ENCODE peak calls at places on chromosomes 3 and 15, in five cellular contexts. A is upper lobe of right lung, T is H9, C is tibial nerve, H is uterus. K is an unnamed sample. For H3K4me1, the result is how much of the 10 kb centered on the place peaks cover.

GRCh38 chr3:195126073-195126605 is 144.8 kb downstream of the XXYLT1 start:
- DNase-seq in A (no peak), T (no peak), C (no peak), H (no peak), K (no peak)

GRCh38 chr3:158804441-158804840 is 2.6 kb downstream of the MFSD1 start:
- DNase-seq in A (no peak), T (no peak), C (no peak), H (no peak), K (no peak)

GRCh38 chr3:172595648-172596393 is 72.6 kb upstream of the TNFSF10 start:
- DNase-seq in A (no peak), T (no peak), C (no peak), H (no peak), K (no peak)

GRCh38 chr3:164465172-164465571 is 613.1 kb downstream of the SI start:
- DNase-seq in A (no peak), T (no peak), C (no peak), H (no peak), K (no peak)

GRCh38 chr15:40776537-40777141 is 6.9 kb downstream of the C15orf62 start:
- DNase-seq in A (peak), T (no peak), C (peak), H (no peak), K (no peak)

GRCh38 chr3:62097121-62097520 is 276.2 kb downstream of the FEZF2 start:
- DNase-seq in A (no peak), T (no peak), C (no peak), H (peak), K (no peak)

GRCh38 chr15:59371458-59372351 is 966 bp downstream of the MYO1E start:
- DNase-seq in A (peak), T (no peak), C (no peak), H (peak), K (peak)

GRCh38 chr3:115975353-115975752 is 352.0 kb downstream of the GAP43 start:
- DNase-seq in A (no peak), T (no peak), C (no peak), H (no peak), K (no peak)

GRCh38 chr15:101138913-101139880 is 112.7 kb downstream of the CHSY1 start:
- DNase-seq in A (no peak), T (no peak), C (no peak), H (no peak), K (no peak)

GRCh38 chr3:52091566-52092290 is 35.4 kb upstream of the DUSP7 start:
- DNase-seq in A (peak), T (no peak), C (no peak), H (no peak), K (peak)

GRCh38 chr15:27358751-27359434 is 387.9 kb downstream of the GABRG3 start:
- DNase-seq in A (no peak), T (peak), C (no peak), H (no peak), K (peak)

GRCh38 chr15:59339252-59339672 is 33.4 kb downstream of the MYO1E start:
- DNase-seq in A (no peak), T (no peak), C (no peak), H (no peak), K (no peak)

GRCh38 chr3:79052054-79052681 is 715.6 kb downstream of the ROBO1 start:
- DNase-seq in A (no peak), T (no peak), C (no peak), H (no peak), K (no peak)

GRCh38 chr3:152403632-152404066 is 134.9 kb downstream of the MBNL1 start:
- DNase-seq in A (peak), T (no peak), C (peak), H (no peak), K (peak)
- H3K27ac ChIP-seq in A (peak), T (no peak), C (peak), H (peak), K (peak)

GRCh38 chr3:187728930-187729583 is 16.2 kb downstream of the BCL6 start:
- DNase-seq in A (no peak), T (no peak), C (no peak), H (no peak), K (peak)
- H3K4me1 ChIP-seq in A (under half), T (under half), C (under half), H (under half), K (under half)

GRCh38 chr3:192515661-192516040 is 211.7 kb downstream of the FGF12 start:
- DNase-seq in A (no peak), T (no peak), C (no peak), H (no peak), K (no peak)
- H3K27ac ChIP-seq in A (no peak), T (no peak), C (no peak), H (no peak), K (peak)

GRCh38 chr3:45601156-45601555 is 6.6 kb downstream of the LIMD1 start:
- DNase-seq in A (no peak), T (no peak), C (no peak), H (no peak), K (no peak)

GRCh38 chr3:45597581-45597980 is 3.0 kb downstream of the LIMD1 start:
- DNase-seq in A (no peak), T (no peak), C (no peak), H (no peak), K (no peak)

GRCh38 chr3:45599424-45599886 is 4.9 kb downstream of the LIMD1 start:
- DNase-seq in A (no peak), T (no peak), C (no peak), H (no peak), K (no peak)

GRCh38 chr3:45597166-45597565 is 2.6 kb downstream of the LIMD1 start:
- DNase-seq in A (no peak), T (no peak), C (no peak), H (peak), K (peak)

GRCh38 chr3:45599984-45600650 is 5.6 kb downstream of the LIMD1 start:
- DNase-seq in A (no peak), T (no peak), C (no peak), H (no peak), K (no peak)
- H3K4me1 ChIP-seq in A (half or more), T (under half), C (half or more), H (under half), K (under half)

GRCh38 chr15:89317188-89317720 is 17.4 kb downstream of the POLG start:
- DNase-seq in A (no peak), T (no peak), C (no peak), H (no peak), K (no peak)
- H3K27ac ChIP-seq in A (no peak), T (no peak), C (no peak), H (no peak), K (no peak)

GRCh38 chr15:38036790-38037338 is 102.4 kb downstream of the TMCO5A start:
- DNase-seq in A (no peak), T (no peak), C (no peak), H (no peak), K (no peak)

GRCh38 chr15:38040615-38041014 is 106.2 kb downstream of the TMCO5A start:
- DNase-seq in A (no peak), T (no peak), C (no peak), H (no peak), K (no peak)

GRCh38 chr15:38042707-38043445 is 108.4 kb downstream of the TMCO5A start:
- DNase-seq in A (no peak), T (no peak), C (no peak), H (no peak), K (peak)

GRCh38 chr15:38038659-38039442 is 104.4 kb downstream of the TMCO5A start:
- DNase-seq in A (no peak), T (no peak), C (no peak), H (no peak), K (no peak)

DNA sequence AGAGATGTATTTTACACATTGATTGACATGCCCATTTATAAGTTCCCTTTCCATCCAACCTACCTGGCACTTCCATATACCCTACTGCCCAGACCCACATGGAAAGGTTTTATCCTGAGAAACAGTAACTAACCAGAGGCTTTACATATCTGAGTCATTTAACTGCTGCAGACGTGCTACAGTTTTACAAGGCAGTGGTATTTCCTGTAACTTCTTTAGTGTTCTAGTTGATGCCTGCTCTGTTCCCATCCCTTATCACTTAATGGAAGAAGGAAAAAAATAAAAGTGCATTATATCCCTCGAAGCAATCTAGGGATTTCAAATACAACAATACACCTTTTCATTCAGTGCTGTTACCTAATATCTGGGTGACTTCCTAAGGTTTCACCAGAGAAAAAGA is 107.1 kb downstream of the TMCO5A start:
- DNase-seq in A (no peak), T (no peak), C (no peak), H (no peak), K (no peak)
- H3K4me1 ChIP-seq in A (under half), T (under half), C (under half), H (under half), K (under half)

GRCh38 chr3:37592328-37592727 is 269.4 kb upstream of the CTDSPL start:
- DNase-seq in A (no peak), T (no peak), C (no peak), H (no peak), K (no peak)
- H3K27ac ChIP-seq in A (no peak), T (no peak), C (no peak), H (peak), K (no peak)

K was measured in right cardiac atrium.